ENCODE peak calls at places on chromosomes 11 and 22, in eight cellular contexts. One of them, this sample, is unnamed.

GRCh38 chr11:102172127-102172848 is 62.0 kb downstream of the YAP1 start:
- DNase-seq in GM13976: no peak
- DNase-seq in stimulated activated CD4-positive, alpha-beta T cell treated with anti-CD3 and anti-CD28 coated beads, Interleukin-1b, Interleukin-23, amount 100 ng/mL, for 24 hours: no peak
- DNase-seq in activated CD4-positive, alpha-beta T cell treated with anti-CD3 and anti-CD28 coated beads for 36 hours: no peak
- DNase-seq in nephron progenitor cell: no peak
- DNase-seq in stimulated activated CD8-positive, alpha-beta memory T cell treated with anti-CD3 and anti-CD28 coated beads, Interleukin-15, amount 100 ng/mL, for 4 hours: no peak
- DNase-seq in NCI-H2081: no peak
- DNase-seq in KBM-7: no peak
- DNase-seq in this sample: no peak

GRCh38 chr11:41879186-41879738 is 419.8 kb upstream of the LRRC4C start:
- DNase-seq in GM13976: no peak
- DNase-seq in stimulated activated CD4-positive, alpha-beta T cell treated with anti-CD3 and anti-CD28 coated beads, Interleukin-1b, Interleukin-23, amount 100 ng/mL, for 24 hours: no peak
- DNase-seq in activated CD4-positive, alpha-beta T cell treated with anti-CD3 and anti-CD28 coated beads for 36 hours: no peak
- DNase-seq in nephron progenitor cell: no peak
- DNase-seq in stimulated activated CD8-positive, alpha-beta memory T cell treated with anti-CD3 and anti-CD28 coated beads, Interleukin-15, amount 100 ng/mL, for 4 hours: no peak
- DNase-seq in NCI-H2081: no peak
- DNase-seq in KBM-7: no peak
- DNase-seq in this sample: no peak

GRCh38 chr11:24515632-24516031 is 18.8 kb downstream of the LUZP2 start:
- DNase-seq in GM13976: no peak
- DNase-seq in stimulated activated CD4-positive, alpha-beta T cell treated with anti-CD3 and anti-CD28 coated beads, Interleukin-1b, Interleukin-23, amount 100 ng/mL, for 24 hours: no peak
- DNase-seq in activated CD4-positive, alpha-beta T cell treated with anti-CD3 and anti-CD28 coated beads for 36 hours: no peak
- DNase-seq in nephron progenitor cell: no peak
- DNase-seq in stimulated activated CD8-positive, alpha-beta memory T cell treated with anti-CD3 and anti-CD28 coated beads, Interleukin-15, amount 100 ng/mL, for 4 hours: no peak
- DNase-seq in NCI-H2081: no peak
- DNase-seq in KBM-7: no peak
- DNase-seq in this sample: no peak

GRCh38 chr22:22674473-22674872 is 30.1 kb downstream of the GGTLC2 start:
- DNase-seq in GM13976: no peak
- DNase-seq in stimulated activated CD4-positive, alpha-beta T cell treated with anti-CD3 and anti-CD28 coated beads, Interleukin-1b, Interleukin-23, amount 100 ng/mL, for 24 hours: no peak
- DNase-seq in activated CD4-positive, alpha-beta T cell treated with anti-CD3 and anti-CD28 coated beads for 36 hours: no peak
- DNase-seq in nephron progenitor cell: no peak
- DNase-seq in stimulated activated CD8-positive, alpha-beta memory T cell treated with anti-CD3 and anti-CD28 coated beads, Interleukin-15, amount 100 ng/mL, for 4 hours: no peak
- DNase-seq in NCI-H2081: no peak
- DNase-seq in KBM-7: no peak
- DNase-seq in this sample: no peak

GRCh38 chr22:20937031-20937793 is 20.0 kb downstream of the CRKL start:
- DNase-seq in GM13976: no peak
- DNase-seq in stimulated activated CD4-positive, alpha-beta T cell treated with anti-CD3 and anti-CD28 coated beads, Interleukin-1b, Interleukin-23, amount 100 ng/mL, for 24 hours: no peak
- DNase-seq in activated CD4-positive, alpha-beta T cell treated with anti-CD3 and anti-CD28 coated beads for 36 hours: no peak
- DNase-seq in nephron progenitor cell: no peak
- DNase-seq in stimulated activated CD8-positive, alpha-beta memory T cell treated with anti-CD3 and anti-CD28 coated beads, Interleukin-15, amount 100 ng/mL, for 4 hours: no peak
- DNase-seq in NCI-H2081: no peak
- DNase-seq in KBM-7: no peak
- DNase-seq in this sample: no peak

GRCh38 chr11:76263657-76264056 is 57.4 kb upstream of the WNT11 start:
- DNase-seq in GM13976: no peak
- DNase-seq in stimulated activated CD4-positive, alpha-beta T cell treated with anti-CD3 and anti-CD28 coated beads, Interleukin-1b, Interleukin-23, amount 100 ng/mL, for 24 hours: no peak
- DNase-seq in activated CD4-positive, alpha-beta T cell treated with anti-CD3 and anti-CD28 coated beads for 36 hours: no peak
- DNase-seq in nephron progenitor cell: no peak
- DNase-seq in stimulated activated CD8-positive, alpha-beta memory T cell treated with anti-CD3 and anti-CD28 coated beads, Interleukin-15, amount 100 ng/mL, for 4 hours: no peak
- DNase-seq in NCI-H2081: no peak
- DNase-seq in KBM-7: no peak
- DNase-seq in this sample: no peak

GRCh38 chr11:76656087-76656531 is 14.4 kb downstream of the LRRC32 start:
- DNase-seq in GM13976: no peak
- DNase-seq in stimulated activated CD4-positive, alpha-beta T cell treated with anti-CD3 and anti-CD28 coated beads, Interleukin-1b, Interleukin-23, amount 100 ng/mL, for 24 hours: no peak
- DNase-seq in activated CD4-positive, alpha-beta T cell treated with anti-CD3 and anti-CD28 coated beads for 36 hours: no peak
- DNase-seq in nephron progenitor cell: no peak
- DNase-seq in stimulated activated CD8-positive, alpha-beta memory T cell treated with anti-CD3 and anti-CD28 coated beads, Interleukin-15, amount 100 ng/mL, for 4 hours: no peak
- DNase-seq in NCI-H2081: no peak
- DNase-seq in KBM-7: no peak
- DNase-seq in this sample: peak; percentile 5

GRCh38 chr11:117226388-117227385 is 5.2 kb downstream of the PCSK7 start:
- DNase-seq in GM13976: peak; percentile 84
- DNase-seq in stimulated activated CD4-positive, alpha-beta T cell treated with anti-CD3 and anti-CD28 coated beads, Interleukin-1b, Interleukin-23, amount 100 ng/mL, for 24 hours: no peak
- DNase-seq in activated CD4-positive, alpha-beta T cell treated with anti-CD3 and anti-CD28 coated beads for 36 hours: peak; percentile 59
- DNase-seq in nephron progenitor cell: peak; percentile 53
- DNase-seq in stimulated activated CD8-positive, alpha-beta memory T cell treated with anti-CD3 and anti-CD28 coated beads, Interleukin-15, amount 100 ng/mL, for 4 hours: no peak
- DNase-seq in NCI-H2081: peak; percentile 80
- DNase-seq in KBM-7: peak; percentile 69
- DNase-seq in this sample: peak; percentile 45

GRCh38 chr22:44505796-44506354 is 7.8 kb upstream of the RTL6 start:
- DNase-seq in GM13976: no peak
- DNase-seq in stimulated activated CD4-positive, alpha-beta T cell treated with anti-CD3 and anti-CD28 coated beads, Interleukin-1b, Interleukin-23, amount 100 ng/mL, for 24 hours: no peak
- DNase-seq in activated CD4-positive, alpha-beta T cell treated with anti-CD3 and anti-CD28 coated beads for 36 hours: no peak
- DNase-seq in nephron progenitor cell: no peak
- DNase-seq in stimulated activated CD8-positive, alpha-beta memory T cell treated with anti-CD3 and anti-CD28 coated beads, Interleukin-15, amount 100 ng/mL, for 4 hours: no peak
- DNase-seq in NCI-H2081: no peak
- DNase-seq in KBM-7: no peak
- DNase-seq in this sample: no peak

GRCh38 chr22:50010676-50011446 is 1.7 kb downstream of the IL17REL start:
- DNase-seq in GM13976: peak; percentile 89
- DNase-seq in stimulated activated CD4-positive, alpha-beta T cell treated with anti-CD3 and anti-CD28 coated beads, Interleukin-1b, Interleukin-23, amount 100 ng/mL, for 24 hours: no peak
- DNase-seq in activated CD4-positive, alpha-beta T cell treated with anti-CD3 and anti-CD28 coated beads for 36 hours: peak; percentile 59
- DNase-seq in nephron progenitor cell: peak; percentile 25
- DNase-seq in stimulated activated CD8-positive, alpha-beta memory T cell treated with anti-CD3 and anti-CD28 coated beads, Interleukin-15, amount 100 ng/mL, for 4 hours: peak; percentile 62
- DNase-seq in NCI-H2081: no peak
- DNase-seq in KBM-7: no peak
- DNase-seq in this sample: peak; percentile 66

GRCh38 chr22:26318975-26319374 is 110.1 kb upstream of the ASPHD2 start:
- DNase-seq in GM13976: no peak
- DNase-seq in stimulated activated CD4-positive, alpha-beta T cell treated with anti-CD3 and anti-CD28 coated beads, Interleukin-1b, Interleukin-23, amount 100 ng/mL, for 24 hours: no peak
- DNase-seq in activated CD4-positive, alpha-beta T cell treated with anti-CD3 and anti-CD28 coated beads for 36 hours: peak; percentile 9
- DNase-seq in nephron progenitor cell: no peak
- DNase-seq in stimulated activated CD8-positive, alpha-beta memory T cell treated with anti-CD3 and anti-CD28 coated beads, Interleukin-15, amount 100 ng/mL, for 4 hours: no peak
- DNase-seq in NCI-H2081: no peak
- DNase-seq in KBM-7: no peak
- DNase-seq in this sample: no peak

This sample was measured in activated CD4-positive, alpha-beta memory T cell treated with anti-CD3 and anti-CD28 coated beads for 36 hours.